ENCODE peak calls at places on chromosomes 12 and 14, in four cellular contexts. O, M, D and L are unnamed samples.

GRCh38 chr12:94644622-94645021 is 5.7 kb downstream of the TMCC3 start:
- DNase-seq in O (peak), M (no peak), D (peak), L (peak)

GRCh38 chr12:509494-509893 is 49.8 kb downstream of the B4GALNT3 start:
- DNase-seq in M (peak), D (peak), O (no peak), L (no peak)

GRCh38 chr14:34227834-34228662 is 234.0 kb downstream of the SPTSSA start:
- DNase-seq in M (peak), D (no peak), O (peak), L (peak)

GRCh38 chr12:2876431-2877046 is 435 bp downstream of the FOXM1 start:
- DNase-seq in M (no peak), O (peak), D (no peak), L (peak)

GRCh38 chr12:2244013-2244861 is 191.4 kb downstream of the CACNA1C start:
- DNase-seq in M (peak), O (peak), D (peak), L (peak)

GRCh38 chr12:95605087-95605486 is 53.8 kb upstream of the USP44 start:
- DNase-seq in M (no peak), O (peak), D (peak), L (no peak)

GRCh38 chr12:105264771-105265170 is 28.8 kb upstream of the APPL2 start:
- DNase-seq in D (no peak), M (no peak), O (no peak), L (no peak)

GRCh38 chr12:47080725-47081502 is 1.2 kb upstream of the AMIGO2 start:
- DNase-seq in M (peak), D (peak), O (peak), L (peak)

GRCh38 chr14:78291958-78292357 is 121.8 kb downstream of the NRXN3 start:
- DNase-seq in M (no peak), O (no peak), D (no peak), L (no peak)

GRCh38 chr12:44748950-44749468 is 127.1 kb downstream of the NELL2 start:
- DNase-seq in O (no peak), M (no peak), D (no peak), L (no peak)

GRCh38 chr12:95877622-95878021 is 18.9 kb downstream of the SNRPF start:
- DNase-seq in O (peak), M (no peak), D (no peak), L (peak)

GRCh38 chr14:91084516-91084915 is 24.1 kb upstream of the RPS6KA5 start:
- DNase-seq in M (no peak), O (no peak), D (no peak), L (no peak)

GRCh38 chr12:45184145-45184958 is 31.5 kb upstream of the ANO6 start:
- DNase-seq in O (no peak), D (no peak), M (no peak), L (no peak)

GRCh38 chr14:51394391-51394790 is 154.3 kb downstream of the TMX1 start:
- DNase-seq in D (no peak), M (no peak), O (peak), L (peak)

GRCh38 chr12:91813701-91814100 is 331.9 kb downstream of the BTG1 start:
- DNase-seq in D (no peak), M (no peak), O (peak), L (no peak)

GRCh38 chr12:25994252-25994651 is 35.8 kb downstream of the RASSF8 start:
- DNase-seq in O (peak), D (no peak), M (no peak), L (peak)
- H3K4me3 ChIP-seq in O (no peak), D (no peak), M (no peak), L (no peak)

DNA sequence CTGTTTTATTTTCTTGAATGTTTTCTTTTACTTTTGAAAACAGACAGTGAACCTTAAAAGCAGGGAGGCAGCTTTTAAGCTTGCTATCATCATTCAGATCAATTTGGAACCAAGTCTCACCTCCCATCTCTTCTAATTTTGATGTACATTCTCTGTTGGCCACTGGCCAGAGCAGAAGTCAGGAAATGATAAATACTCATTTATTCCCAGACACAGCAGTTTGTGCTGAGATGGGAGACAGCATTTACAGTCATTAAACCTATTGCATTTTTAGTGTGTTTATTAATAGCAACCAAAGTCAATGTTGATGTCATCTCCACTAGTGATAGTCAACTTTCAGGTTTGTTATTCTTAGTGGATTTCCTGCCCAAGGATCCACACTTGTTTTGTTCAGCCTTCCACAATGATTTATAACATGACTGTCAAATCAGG is 320.0 kb upstream of the ATP2B1 start:
- DNase-seq in D (no peak), M (no peak), O (peak), L (peak)
- H3K4me3 ChIP-seq in D (no peak), M (no peak), O (no peak), L (no peak)

GRCh38 chr14:106681161-106681955 is 1155.0 kb downstream of the TMEM121 start:
- DNase-seq in M (no peak), D (no peak), O (no peak), L (no peak)

GRCh38 chr14:106679776-106680175 is 1153.4 kb downstream of the TMEM121 start:
- DNase-seq in D (no peak), M (no peak), O (no peak), L (no peak)
- H3K4me3 ChIP-seq in D (no peak), M (no peak), O (no peak), L (no peak)

GRCh38 chr12:21773799-21774198 is 707 bp downstream of the KCNJ8 start:
- DNase-seq in O (peak), M (peak), D (no peak), L (peak)
- H3K4me3 ChIP-seq in O (peak), M (peak), D (no peak), L (no peak)

GRCh38 chr14:68681256-68681655 is 111.6 kb downstream of the ZFP36L1 start:
- DNase-seq in M (no peak), O (no peak), D (no peak), L (no peak)
- H3K4me3 ChIP-seq in M (no peak), O (no peak), D (no peak), L (no peak)

GRCh38 chr14:102778616-102779351 is 1.5 kb downstream of the TRAF3 start:
- DNase-seq in D (no peak), O (no peak), M (no peak), L (peak)

GRCh38 chr14:102776761-102777710 is at the start of gene TRAF3:
- DNase-seq in D (no peak), M (peak), O (peak), L (peak)

GRCh38 chr14:102777711-102778615 is 714 bp downstream of the TRAF3 start:
- DNase-seq in D (no peak), M (peak), O (peak), L (peak)

GRCh38 chr14:102774391-102775153 is 2.7 kb upstream of the TRAF3 start:
- DNase-seq in D (no peak), O (peak), M (peak), L (peak)

DNA sequence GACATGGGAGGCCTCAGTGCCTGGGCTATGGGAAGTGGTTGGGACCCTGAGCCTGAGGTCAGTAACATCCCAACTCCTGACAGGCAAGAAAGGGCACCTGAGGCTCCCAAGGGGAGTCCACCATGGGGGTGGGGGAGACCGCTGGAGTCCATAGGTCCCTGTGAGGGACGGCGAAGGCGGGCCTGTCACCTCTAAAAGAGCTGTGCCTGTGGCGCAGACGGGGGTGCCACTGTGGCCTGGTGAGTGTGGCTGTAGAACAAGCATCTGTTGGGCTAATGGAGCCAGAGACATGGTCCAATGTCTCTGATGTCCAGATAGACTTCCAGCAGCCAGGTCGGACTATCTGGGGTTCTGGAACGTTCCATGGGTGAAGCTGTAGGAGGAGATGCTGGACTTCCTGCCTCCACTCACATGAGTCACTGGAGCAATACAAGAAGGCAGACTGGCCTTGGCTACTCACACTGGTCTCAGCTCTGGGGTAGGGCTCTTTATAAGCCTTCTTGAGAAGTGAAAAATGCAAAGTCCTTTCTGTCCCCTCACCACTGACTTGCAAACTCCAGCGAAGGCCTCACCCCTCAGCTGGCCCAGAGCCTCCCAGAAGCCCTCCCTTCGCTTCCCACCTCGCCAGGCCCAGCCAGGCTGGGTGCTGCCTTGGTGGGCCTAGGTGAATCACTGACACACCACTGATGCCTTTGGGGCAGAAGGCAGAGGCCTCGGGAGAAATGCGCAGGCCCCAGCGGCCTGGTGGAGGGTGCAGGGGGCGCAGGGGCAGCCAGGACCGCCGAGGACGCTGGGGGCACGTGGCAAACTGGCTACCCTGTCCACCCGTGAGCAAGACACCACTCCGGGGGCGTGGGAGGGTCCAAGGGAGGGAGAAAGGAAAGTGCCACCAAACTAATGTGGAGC is 1.1 kb upstream of the TRAF3 start:
- DNase-seq in M (no peak), D (no peak), O (peak), L (peak)
- H3K4me3 ChIP-seq in M (no peak), D (no peak), O (no peak), L (no peak)

GRCh38 chr12:55728185-55728931 is 451 bp downstream of the CD63 start:
- DNase-seq in M (peak), D (no peak), O (no peak), L (peak)

GRCh38 chr12:55728932-55729591 is at the start of gene CD63:
- DNase-seq in M (peak), D (no peak), O (peak), L (peak)

GRCh38 chr12:55729592-55730446 is 1.0 kb upstream of the CD63 start:
- DNase-seq in M (peak), O (peak), D (no peak), L (peak)

GRCh38 chr12:55732288-55732687 is 3.5 kb upstream of the CD63 start:
- DNase-seq in O (no peak), D (no peak), M (no peak), L (no peak)

GRCh38 chr12:55730447-55730820 is 1.6 kb upstream of the CD63 start:
- DNase-seq in D (no peak), O (no peak), M (no peak), L (no peak)
- H3K4me3 ChIP-seq in D (peak), O (peak), M (peak), L (peak)

GRCh38 chr12:132582582-132583279 is 27.7 kb downstream of the LRCOL1 start:
- DNase-seq in D (no peak), M (no peak), O (no peak), L (no peak)
- H3K4me3 ChIP-seq in D (no peak), M (peak), O (no peak), L (peak)

GRCh38 chr12:15205341-15206010 is 15.7 kb downstream of the RERG start:
- DNase-seq in O (peak), D (no peak), M (no peak), L (peak)

GRCh38 chr12:15208140-15208539 is 13.1 kb downstream of the RERG start:
- DNase-seq in D (no peak), M (no peak), O (peak), L (no peak)

GRCh38 chr12:15206338-15206737 is 14.9 kb downstream of the RERG start:
- DNase-seq in O (no peak), M (no peak), D (no peak), L (no peak)

GRCh38 chr12:15208871-15209656 is 12.2 kb downstream of the RERG start:
- DNase-seq in O (peak), D (no peak), M (no peak), L (no peak)

DNA sequence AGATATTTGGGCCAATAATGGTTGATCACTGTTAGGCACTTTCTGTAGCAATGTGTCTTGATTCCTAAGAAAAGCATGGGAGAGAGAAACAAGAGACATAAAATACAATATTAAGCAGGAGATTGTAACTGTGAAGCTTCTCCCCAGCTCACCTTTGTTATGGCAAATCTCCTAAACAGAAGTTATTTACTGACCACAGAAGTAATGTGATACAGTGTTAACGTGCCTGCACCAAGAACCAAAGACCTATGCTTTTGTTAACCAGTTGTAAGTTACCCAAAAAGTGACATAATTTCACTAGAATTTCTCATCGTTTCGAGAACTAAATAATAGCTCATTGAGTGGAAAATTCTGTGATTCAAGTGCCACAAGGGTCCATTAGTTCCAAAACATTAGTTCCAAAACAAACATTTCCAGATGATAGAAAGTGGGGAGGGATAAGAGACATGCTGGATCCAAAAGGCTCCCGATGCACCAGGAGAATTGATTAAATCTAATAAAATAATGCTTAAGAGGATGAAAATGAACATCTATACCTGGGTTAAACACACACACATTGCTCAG is 14.3 kb downstream of the RERG start:
- DNase-seq in M (no peak), D (no peak), O (no peak), L (no peak)
- H3K4me3 ChIP-seq in M (no peak), D (no peak), O (no peak), L (no peak)

GRCh38 chr12:49705479-49706267 is 1.5 kb downstream of the FMNL3 start:
- DNase-seq in M (no peak), D (peak), O (peak), L (peak)

GRCh38 chr12:49708851-49709250 is 1.6 kb upstream of the FMNL3 start:
- DNase-seq in M (no peak), D (no peak), O (no peak), L (no peak)

GRCh38 chr12:49707812-49708147 is 575 bp upstream of the FMNL3 start:
- DNase-seq in O (no peak), M (no peak), D (no peak), L (no peak)

GRCh38 chr12:49707127-49707811 is at the start of gene FMNL3:
- DNase-seq in M (peak), O (peak), D (peak), L (peak)

DNA sequence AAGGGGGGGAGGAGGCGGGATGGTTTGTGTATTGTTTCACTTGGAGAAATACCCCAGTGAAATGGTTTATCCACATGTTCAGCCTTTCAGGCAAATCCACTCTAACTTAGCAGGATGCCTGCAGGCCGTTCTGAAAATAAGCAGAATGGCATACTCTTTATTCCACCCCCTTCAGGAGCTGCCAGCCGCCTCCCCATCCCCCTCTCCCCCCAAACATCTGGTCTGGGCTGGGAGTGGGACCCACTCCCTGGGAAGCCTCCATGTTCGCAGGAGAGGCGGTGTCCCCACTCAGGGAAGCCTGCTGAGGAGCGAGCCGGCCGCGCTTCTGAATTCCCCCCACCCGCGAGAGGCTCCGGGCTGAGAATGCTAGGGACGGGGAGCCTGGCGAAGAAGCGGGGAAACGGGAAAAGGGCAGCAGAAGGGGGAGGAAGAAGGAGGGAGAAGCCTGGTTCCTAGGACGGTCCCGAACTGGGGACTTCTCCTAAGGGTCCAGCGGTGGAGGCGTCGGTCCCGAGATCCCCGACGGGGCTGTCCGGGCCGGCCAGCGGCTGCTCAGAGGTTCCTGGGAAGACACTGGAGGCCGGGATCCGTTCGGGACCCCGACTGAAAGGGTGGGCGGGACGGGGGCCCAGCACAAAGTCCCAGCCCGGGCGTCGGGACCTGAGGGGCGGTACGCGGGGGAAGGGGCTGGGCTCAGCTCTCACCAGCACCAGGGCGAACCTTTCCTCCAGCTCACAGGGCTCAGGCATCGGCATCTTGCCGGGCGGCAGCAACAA is 666 bp downstream of the FMNL3 start:
- DNase-seq in O (peak), M (peak), D (no peak), L (peak)
- H3K4me3 ChIP-seq in O (peak), M (peak), D (peak), L (peak)